ENCODE peak calls at places on chromosomes 12 and 14, in eight cellular contexts. One of them, this sample, is unnamed.

GRCh38 chr12:3697311-3697870 is 55.5 kb downstream of the CRACR2A start:
- DNase-seq in brain microvascular endothelial cell: no peak
- DNase-seq in uterus: no peak
- DNase-seq in endothelial cell of umbilical vein: no peak
- DNase-seq in GM12865: no peak
- DNase-seq in HCT116: no peak
- DNase-seq in GM23338: no peak
- DNase-seq in sigmoid colon: no peak
- DNase-seq in this sample: peak

GRCh38 chr12:89417246-89417977 is 65.1 kb upstream of the DUSP6 start:
- DNase-seq in GM23338: no peak
- DNase-seq in GM12865: no peak
- DNase-seq in HCT116: no peak
- DNase-seq in sigmoid colon: no peak
- DNase-seq in uterus: no peak
- DNase-seq in brain microvascular endothelial cell: peak
- DNase-seq in endothelial cell of umbilical vein: peak
- DNase-seq in this sample: peak

GRCh38 chr12:58455146-58455545 is 465.2 kb downstream of the LRIG3 start:
- DNase-seq in GM23338: no peak
- DNase-seq in HCT116: no peak
- DNase-seq in uterus: no peak
- DNase-seq in brain microvascular endothelial cell: peak
- DNase-seq in endothelial cell of umbilical vein: no peak
- DNase-seq in GM12865: no peak
- DNase-seq in sigmoid colon: no peak
- DNase-seq in this sample: peak

GRCh38 chr12:21129352-21129751 is 1.6 kb upstream of the SLCO1B1 start:
- DNase-seq in brain microvascular endothelial cell: no peak
- DNase-seq in GM12865: no peak
- DNase-seq in endothelial cell of umbilical vein: no peak
- DNase-seq in HCT116: no peak
- DNase-seq in GM23338: no peak
- DNase-seq in uterus: no peak
- DNase-seq in sigmoid colon: no peak
- DNase-seq in this sample: no peak

GRCh38 chr12:93502802-93503623 is 35.7 kb downstream of the MRPL42 start:
- DNase-seq in endothelial cell of umbilical vein: peak
- DNase-seq in GM12865: peak
- DNase-seq in uterus: peak
- DNase-seq in sigmoid colon: no peak
- DNase-seq in brain microvascular endothelial cell: peak
- DNase-seq in GM23338: peak
- DNase-seq in HCT116: peak
- DNase-seq in this sample: peak

GRCh38 chr14:65658202-65658601 is 245.7 kb downstream of the FUT8 start:
- DNase-seq in HCT116: no peak
- DNase-seq in endothelial cell of umbilical vein: no peak
- DNase-seq in sigmoid colon: no peak
- DNase-seq in brain microvascular endothelial cell: no peak
- DNase-seq in uterus: no peak
- DNase-seq in GM12865: no peak
- DNase-seq in GM23338: no peak
- DNase-seq in this sample: peak

GRCh38 chr14:77986808-77987207 is 183.4 kb upstream of the NRXN3 start:
- DNase-seq in endothelial cell of umbilical vein: no peak
- DNase-seq in brain microvascular endothelial cell: no peak
- DNase-seq in uterus: no peak
- DNase-seq in GM23338: no peak
- DNase-seq in GM12865: no peak
- DNase-seq in HCT116: no peak
- DNase-seq in sigmoid colon: no peak
- DNase-seq in this sample: no peak

GRCh38 chr14:33676135-33676566 is 274.7 kb downstream of the EGLN3 start:
- DNase-seq in HCT116: peak
- DNase-seq in GM12865: peak
- DNase-seq in endothelial cell of umbilical vein: peak
- DNase-seq in uterus: no peak
- DNase-seq in GM23338: peak
- DNase-seq in brain microvascular endothelial cell: peak
- DNase-seq in sigmoid colon: peak
- DNase-seq in this sample: peak

GRCh38 chr12:39846971-39847661 is 227.5 kb upstream of the ABCD2 start:
- DNase-seq in HCT116: no peak
- DNase-seq in GM12865: no peak
- DNase-seq in uterus: no peak
- DNase-seq in sigmoid colon: no peak
- DNase-seq in brain microvascular endothelial cell: no peak
- DNase-seq in endothelial cell of umbilical vein: no peak
- DNase-seq in GM23338: peak
- DNase-seq in this sample: peak

GRCh38 chr12:32298917-32299316 is 100.4 kb upstream of the FGD4 start:
- DNase-seq in uterus: no peak
- DNase-seq in GM23338: no peak
- DNase-seq in brain microvascular endothelial cell: no peak
- DNase-seq in endothelial cell of umbilical vein: no peak
- DNase-seq in sigmoid colon: no peak
- DNase-seq in HCT116: no peak
- DNase-seq in GM12865: no peak
- DNase-seq in this sample: peak

GRCh38 chr12:32290411-32290810 is 108.9 kb upstream of the FGD4 start:
- DNase-seq in sigmoid colon: no peak
- DNase-seq in uterus: no peak
- DNase-seq in GM12865: no peak
- DNase-seq in GM23338: peak
- DNase-seq in HCT116: no peak
- DNase-seq in brain microvascular endothelial cell: peak
- DNase-seq in endothelial cell of umbilical vein: no peak
- DNase-seq in this sample: peak

GRCh38 chr12:32292175-32292574 is 107.2 kb upstream of the FGD4 start:
- DNase-seq in GM12865: no peak
- DNase-seq in uterus: no peak
- DNase-seq in endothelial cell of umbilical vein: no peak
- DNase-seq in HCT116: no peak
- DNase-seq in sigmoid colon: no peak
- DNase-seq in GM23338: no peak
- DNase-seq in brain microvascular endothelial cell: no peak
- DNase-seq in this sample: no peak

GRCh38 chr12:32296541-32296940 is 102.8 kb upstream of the FGD4 start:
- DNase-seq in brain microvascular endothelial cell: no peak
- DNase-seq in uterus: no peak
- DNase-seq in sigmoid colon: no peak
- DNase-seq in HCT116: no peak
- DNase-seq in GM23338: no peak
- DNase-seq in GM12865: no peak
- DNase-seq in endothelial cell of umbilical vein: no peak
- DNase-seq in this sample: no peak

GRCh38 chr12:32293808-32294419 is 105.4 kb upstream of the FGD4 start:
- DNase-seq in endothelial cell of umbilical vein: no peak
- DNase-seq in HCT116: no peak
- DNase-seq in GM12865: no peak
- DNase-seq in uterus: no peak
- DNase-seq in sigmoid colon: no peak
- DNase-seq in brain microvascular endothelial cell: no peak
- DNase-seq in GM23338: no peak
- DNase-seq in this sample: no peak
- TF ChIP-seq CTCF in endothelial cell of umbilical vein: no peak
- TF ChIP-seq CTCF in HCT116: no peak
- TF ChIP-seq CTCF in GM12865: no peak
- TF ChIP-seq CTCF in uterus: no peak
- TF ChIP-seq CTCF in sigmoid colon: no peak
- TF ChIP-seq CTCF in brain microvascular endothelial cell: peak
- TF ChIP-seq CTCF in GM23338: peak
- TF ChIP-seq CTCF in this sample: no peak

GRCh38 chr14:102375126-102375525 is 12.4 kb downstream of the TECPR2 start:
- DNase-seq in uterus: no peak
- DNase-seq in GM12865: peak
- DNase-seq in sigmoid colon: no peak
- DNase-seq in brain microvascular endothelial cell: no peak
- DNase-seq in GM23338: no peak
- DNase-seq in endothelial cell of umbilical vein: no peak
- DNase-seq in HCT116: no peak
- DNase-seq in this sample: no peak

GRCh38 chr14:102371361-102371760 is 8.6 kb downstream of the TECPR2 start:
- DNase-seq in sigmoid colon: no peak
- DNase-seq in HCT116: no peak
- DNase-seq in endothelial cell of umbilical vein: no peak
- DNase-seq in GM12865: no peak
- DNase-seq in brain microvascular endothelial cell: no peak
- DNase-seq in GM23338: no peak
- DNase-seq in uterus: no peak
- DNase-seq in this sample: no peak

GRCh38 chr14:102370305-102370809 is 7.6 kb downstream of the TECPR2 start:
- DNase-seq in brain microvascular endothelial cell: no peak
- DNase-seq in endothelial cell of umbilical vein: no peak
- DNase-seq in HCT116: no peak
- DNase-seq in uterus: no peak
- DNase-seq in GM23338: no peak
- DNase-seq in sigmoid colon: no peak
- DNase-seq in GM12865: no peak
- DNase-seq in this sample: no peak

GRCh38 chr14:102374264-102374663 is 11.5 kb downstream of the TECPR2 start:
- DNase-seq in endothelial cell of umbilical vein: no peak
- DNase-seq in HCT116: no peak
- DNase-seq in GM12865: no peak
- DNase-seq in brain microvascular endothelial cell: no peak
- DNase-seq in GM23338: no peak
- DNase-seq in uterus: no peak
- DNase-seq in sigmoid colon: no peak
- DNase-seq in this sample: no peak

GRCh38 chr14:102373110-102373509 is 10.4 kb downstream of the TECPR2 start:
- DNase-seq in sigmoid colon: no peak
- DNase-seq in GM23338: no peak
- DNase-seq in endothelial cell of umbilical vein: no peak
- DNase-seq in uterus: no peak
- DNase-seq in GM12865: peak
- DNase-seq in brain microvascular endothelial cell: no peak
- DNase-seq in HCT116: no peak
- DNase-seq in this sample: no peak
- H3K4me3 ChIP-seq in sigmoid colon: no peak
- H3K4me3 ChIP-seq in GM23338: no peak
- H3K4me3 ChIP-seq in endothelial cell of umbilical vein: no peak
- H3K4me3 ChIP-seq in uterus: no peak
- H3K4me3 ChIP-seq in GM12865: peak
- H3K4me3 ChIP-seq in brain microvascular endothelial cell: no peak
- H3K4me3 ChIP-seq in HCT116: no peak
- H3K4me3 ChIP-seq in this sample: no peak

DNA sequence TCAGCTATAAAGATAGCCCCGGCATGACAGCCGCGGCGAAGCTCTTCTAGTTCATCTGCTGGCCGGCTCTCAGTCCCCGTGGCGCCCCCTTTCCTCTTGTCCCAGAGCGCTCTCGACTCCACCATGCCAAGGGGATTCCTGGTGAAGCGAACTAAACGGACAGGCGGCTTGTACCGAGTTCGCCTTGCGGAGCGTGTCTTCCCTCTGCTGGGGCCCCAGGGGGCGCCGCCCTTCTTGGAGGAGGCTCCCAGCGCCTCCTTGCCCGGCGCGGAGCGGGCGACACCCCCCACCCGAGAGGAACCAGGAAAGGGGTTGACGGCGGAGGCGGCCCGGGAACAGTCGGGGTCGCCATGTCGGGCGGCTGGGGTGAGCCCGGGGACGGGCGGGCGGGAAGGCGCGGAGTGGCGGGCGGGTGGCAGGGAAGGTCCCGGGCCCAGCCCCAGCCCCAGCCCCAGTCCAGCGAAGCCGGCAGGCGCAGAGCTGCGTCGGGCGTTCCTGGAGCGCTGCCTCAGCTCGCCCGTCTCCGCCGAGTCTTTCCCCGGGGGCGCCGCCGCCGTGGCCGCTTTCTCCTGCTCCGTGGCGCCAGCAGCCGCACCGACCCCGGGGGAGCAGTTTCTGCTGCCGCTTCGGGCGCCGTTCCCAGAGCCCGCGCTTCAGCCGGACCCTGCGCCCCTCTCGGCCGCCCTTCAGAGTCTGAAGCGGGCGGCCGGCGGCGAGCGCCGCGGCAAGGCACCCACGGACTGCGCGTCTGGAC is at the start of gene INSM2:
- DNase-seq in brain microvascular endothelial cell: no peak
- DNase-seq in sigmoid colon: no peak
- DNase-seq in endothelial cell of umbilical vein: no peak
- DNase-seq in uterus: no peak
- DNase-seq in GM23338: peak
- DNase-seq in HCT116: no peak
- DNase-seq in GM12865: peak
- DNase-seq in this sample: peak
- TF ChIP-seq CTCF in brain microvascular endothelial cell: peak
- TF ChIP-seq CTCF in sigmoid colon: no peak
- TF ChIP-seq CTCF in endothelial cell of umbilical vein: no peak
- TF ChIP-seq CTCF in uterus: no peak
- TF ChIP-seq CTCF in GM23338: peak
- TF ChIP-seq CTCF in HCT116: no peak
- TF ChIP-seq CTCF in GM12865: peak
- TF ChIP-seq CTCF in this sample: no peak

GRCh38 chr14:92800012-92800411 is 5.9 kb downstream of the GOLGA5 start:
- DNase-seq in GM23338: no peak
- DNase-seq in endothelial cell of umbilical vein: no peak
- DNase-seq in brain microvascular endothelial cell: no peak
- DNase-seq in GM12865: no peak
- DNase-seq in sigmoid colon: no peak
- DNase-seq in uterus: no peak
- DNase-seq in HCT116: no peak
- DNase-seq in this sample: no peak
- H3K4me3 ChIP-seq in GM23338: no peak
- H3K4me3 ChIP-seq in endothelial cell of umbilical vein: no peak
- H3K4me3 ChIP-seq in brain microvascular endothelial cell: no peak
- H3K4me3 ChIP-seq in GM12865: no peak
- H3K4me3 ChIP-seq in sigmoid colon: no peak
- H3K4me3 ChIP-seq in uterus: no peak
- H3K4me3 ChIP-seq in HCT116: no peak
- H3K4me3 ChIP-seq in this sample: no peak

DNA sequence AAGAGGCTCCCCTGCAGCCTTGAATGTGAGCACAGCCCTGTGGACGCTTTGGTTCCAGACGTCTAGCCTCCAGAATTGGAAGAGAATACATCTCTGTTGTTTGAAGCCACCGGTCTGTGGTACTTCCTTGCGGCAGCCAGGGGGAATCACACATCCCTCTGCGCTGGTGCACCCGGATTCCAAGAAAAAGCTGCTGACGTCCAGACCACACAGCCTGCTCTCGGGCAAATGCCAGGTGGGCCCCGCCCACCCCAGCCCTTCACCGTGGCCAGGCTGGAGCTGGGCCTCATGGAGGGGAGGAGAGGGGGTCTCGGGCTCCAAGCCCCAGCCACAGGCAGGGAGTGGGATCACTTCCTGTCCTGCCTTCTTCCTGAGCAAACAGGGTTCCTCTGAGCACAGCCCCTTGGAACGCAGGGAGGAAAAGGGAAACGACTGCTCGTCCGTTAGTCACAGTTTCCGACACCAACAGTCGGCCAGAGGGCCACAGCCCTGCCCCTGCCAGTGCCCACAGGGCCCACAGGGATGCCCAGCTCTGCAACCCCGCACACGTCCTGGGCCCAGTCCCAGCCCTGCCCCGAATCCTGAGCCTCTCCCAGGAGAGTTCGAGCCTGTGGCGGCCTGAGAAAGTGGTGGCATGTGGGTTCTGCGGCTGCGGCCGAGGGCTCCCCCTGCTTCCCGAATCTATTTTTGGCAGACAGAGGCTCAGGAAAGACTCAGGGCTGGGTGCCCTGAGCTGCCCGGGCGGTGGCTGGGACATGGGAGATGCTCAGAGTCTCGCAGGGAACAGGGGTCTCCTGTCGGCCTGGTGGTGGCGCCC is 85.3 kb downstream of the RFLNA start:
- DNase-seq in brain microvascular endothelial cell: peak
- DNase-seq in uterus: peak
- DNase-seq in endothelial cell of umbilical vein: peak
- DNase-seq in GM23338: no peak
- DNase-seq in HCT116: no peak
- DNase-seq in sigmoid colon: peak
- DNase-seq in GM12865: no peak
- DNase-seq in this sample: peak
- TF ChIP-seq CTCF in brain microvascular endothelial cell: peak
- TF ChIP-seq CTCF in uterus: peak
- TF ChIP-seq CTCF in endothelial cell of umbilical vein: peak
- TF ChIP-seq CTCF in GM23338: no peak
- TF ChIP-seq CTCF in HCT116: no peak
- TF ChIP-seq CTCF in sigmoid colon: peak
- TF ChIP-seq CTCF in GM12865: no peak
- TF ChIP-seq CTCF in this sample: peak

This sample was measured in foreskin fibroblast.